ENCODE peak calls at places on chromosomes 7 and 10, in eight cellular contexts. C is fibroblast of lung, I is endothelial cell, Q is left ventricle myocardium superior, R is NCI-H2171 treated with DMSO at 0.1 percent for 48 hours, Z is HFFc6, T is fibroblast of the conjunctiva, K is ELR. X is an unnamed sample.

GRCh38 chr7:131603932-131604331 is 47.5 kb upstream of the PODXL start:
- DNase-seq in T (no peak), R (no peak), Q (no peak), K (peak), Z (no peak), C (no peak), I (no peak), X (no peak)

GRCh38 chr7:26397786-26398435 is 106.2 kb downstream of the SNX10 start:
- DNase-seq in C (peak), I (peak), Q (no peak), T (no peak), K (peak), R (peak), Z (no peak), X (no peak)

GRCh38 chr7:77247206-77247850 is 47.7 kb upstream of the FGL2 start:
- DNase-seq in I (peak), C (peak), R (peak), T (peak), Z (peak), Q (peak), K (peak), X (peak)

GRCh38 chr10:56537984-56538383 is 176.9 kb upstream of the ZWINT start:
- DNase-seq in K (peak), C (peak), Q (no peak), T (no peak), R (no peak), Z (peak), I (no peak), X (no peak)

GRCh38 chr7:157271991-157272324 is 64.8 kb upstream of the DNAJB6 start:
- DNase-seq in T (peak), C (peak), I (no peak), Q (peak), K (peak), R (peak), Z (peak), X (peak)

GRCh38 chr10:102151774-102152544 is at the start of gene NOLC1:
- DNase-seq in T (peak), K (peak), R (peak), Z (peak), C (peak), I (peak), Q (peak), X (peak)

GRCh38 chr10:3179174-3179573 is 6.6 kb upstream of the PITRM1 start:
- DNase-seq in K (no peak), I (no peak), R (no peak), T (no peak), Z (no peak), C (no peak), Q (no peak), X (no peak)

GRCh38 chr10:127556911-127557310 is 7.8 kb downstream of the NPS start:
- DNase-seq in R (no peak), I (peak), T (no peak), K (peak), Q (no peak), Z (no peak), C (no peak), X (no peak)

GRCh38 chr7:24968165-24968564 is 11.8 kb downstream of the OSBPL3 start:
- DNase-seq in I (no peak), K (no peak), T (no peak), R (peak), Q (no peak), C (no peak), Z (no peak), X (peak)

GRCh38 chr7:157853076-157853788 is 516.4 kb downstream of the DNAJB6 start:
- DNase-seq in K (no peak), R (no peak), Q (no peak), T (no peak), Z (no peak), I (no peak), C (no peak), X (no peak)

X was measured in fibroblast of gingiva.